ENCODE peak calls at places on chromosomes 4 and X, in five cellular contexts. C is NCI-H2029, V is B cell, G is A172, F is GM23248. X is an unnamed sample.

GRCh38 chrX:21943460-21944135 is 3.1 kb downstream of the SMS start:
- DNase-seq in G (peak; percentile 85), F (peak; percentile 86), V (no peak), C (no peak), X (no peak)

GRCh38 chr4:152235718-152236117 is 300.2 kb downstream of the FBXW7 start:
- DNase-seq in V (no peak), C (no peak), F (no peak), G (no peak), X (no peak)

GRCh38 chrX:150366951-150367545 is 3.9 kb downstream of the MAMLD1 start:
- DNase-seq in V (peak; percentile 33), G (peak; percentile 42), C (no peak), F (peak; percentile 74), X (no peak)

GRCh38 chr4:132614682-132615081 is 534.4 kb upstream of the PCDH10 start:
- DNase-seq in C (no peak), G (peak; percentile 0), V (no peak), F (peak; percentile 19), X (no peak)

GRCh38 chrX:19990225-19990518 is 689 bp downstream of the BCLAF3 start:
- DNase-seq in V (no peak), F (peak; percentile 35), G (peak; percentile 14), C (no peak), X (peak; percentile 8)

GRCh38 chrX:148024425-148025148 is 43.5 kb downstream of the FMR1NB start:
- DNase-seq in V (peak; percentile 57), G (no peak), C (no peak), F (no peak), X (no peak)

GRCh38 chr4:3307060-3307459 is 14.2 kb downstream of the RGS12 start:
- DNase-seq in C (peak; percentile 39), V (no peak), G (no peak), F (no peak), X (no peak)

GRCh38 chrX:57286507-57287251 is at the start of gene FAAH2:
- DNase-seq in V (peak; percentile 50), C (peak; percentile 90), G (no peak), F (no peak), X (no peak)

GRCh38 chrX:11381464-11381863 is 88.3 kb downstream of the AMELX start:
- DNase-seq in F (peak; percentile 60), V (peak; percentile 59), C (no peak), G (peak; percentile 48), X (no peak)

GRCh38 chr4:95546236-95546635 is 2.5 kb downstream of the UNC5C start:
- DNase-seq in V (no peak), F (no peak), C (no peak), G (peak; percentile 48), X (no peak)

GRCh38 chrX:43822015-43822414 is 60.2 kb downstream of the MAOB start:
- DNase-seq in G (peak; percentile 55), V (no peak), C (no peak), F (peak; percentile 45), X (no peak)

GRCh38 chrX:153878285-153878779 is 7.6 kb downstream of the L1CAM start:
- DNase-seq in V (no peak), F (no peak), C (no peak), G (no peak), X (no peak)

GRCh38 chr4:13920901-13921300 is 293.4 kb upstream of the BOD1L1 start:
- DNase-seq in V (no peak), C (no peak), F (peak; percentile 99), G (peak; percentile 97), X (no peak)

GRCh38 chr4:102612824-102613366 is 111.7 kb downstream of the NFKB1 start:
- DNase-seq in F (no peak), C (no peak), V (peak; percentile 24), G (no peak), X (no peak)

GRCh38 chrX:115896362-115896761 is 274.2 kb upstream of the AGTR2 start:
- DNase-seq in C (no peak), V (no peak), G (no peak), F (no peak), X (no peak)

GRCh38 chrX:9227276-9227675 is 193.3 kb upstream of the FAM9B start:
- DNase-seq in F (peak; percentile 59), G (no peak), V (no peak), C (no peak), X (no peak)

GRCh38 chr4:36734296-36734695 is 452.9 kb downstream of the DTHD1 start:
- DNase-seq in C (no peak), G (no peak), V (no peak), F (no peak), X (no peak)

GRCh38 chr4:47729086-47729763 is 108.6 kb downstream of the CORIN start:
- DNase-seq in V (no peak), C (no peak), G (no peak), F (no peak), X (no peak)

GRCh38 chrX:45240334-45240733 is 39.7 kb upstream of the DIPK2B start:
- DNase-seq in C (no peak), G (no peak), V (no peak), F (no peak), X (no peak)

GRCh38 chrX:71017396-71017939 is 50.7 kb downstream of the SNX12 start:
- DNase-seq in V (no peak), F (no peak), G (no peak), C (no peak), X (no peak)

GRCh38 chrX:140510306-140510676 is 5.4 kb upstream of the SOX3 start:
- DNase-seq in G (no peak), V (no peak), F (no peak), C (no peak), X (no peak)

GRCh38 chrX:15908891-15909290 is 54.3 kb upstream of the AP1S2 start:
- DNase-seq in F (no peak), C (no peak), G (no peak), V (no peak), X (no peak)

GRCh38 chrX:105190252-105190853 is 30.1 kb downstream of the TEX13A start:
- DNase-seq in G (peak; percentile 0), C (no peak), F (peak; percentile 10), V (peak; percentile 22), X (no peak)

GRCh38 chr4:76733380-76733779 is 164.6 kb downstream of the SOWAHB start:
- DNase-seq in G (no peak), C (peak; percentile 6), F (no peak), V (no peak), X (no peak)

GRCh38 chrX:123745511-123745910 is 12.7 kb upstream of the THOC2 start:
- DNase-seq in C (no peak), F (no peak), V (no peak), G (no peak), X (no peak)

X was measured in GM19239.